ENCODE peak calls at places on chromosomes 5 and 9, in nine cellular contexts. One of them, this sample, is unnamed.

GRCh38 chr9:131214457-131214856 is 61.9 kb downstream of the FAM78A start:
- DNase-seq in stomach: no peak
- DNase-seq in GM23338: no peak
- DNase-seq in spleen: no peak
- DNase-seq in endothelial cell of umbilical vein: no peak
- DNase-seq in suprapubic skin: no peak
- DNase-seq in H1: no peak
- DNase-seq in HCT116: no peak
- DNase-seq in transverse colon: no peak
- DNase-seq in this sample: no peak

GRCh38 chr9:34655394-34655793 is 3.4 kb downstream of the IL11RA start:
- DNase-seq in stomach: no peak
- DNase-seq in suprapubic skin: no peak
- DNase-seq in transverse colon: no peak
- DNase-seq in H1: no peak
- DNase-seq in spleen: no peak
- DNase-seq in GM23338: no peak
- DNase-seq in endothelial cell of umbilical vein: no peak
- DNase-seq in HCT116: no peak
- DNase-seq in this sample: no peak

GRCh38 chr9:125932012-125932411 is 184.8 kb downstream of the PBX3 start:
- DNase-seq in GM23338: no peak
- DNase-seq in endothelial cell of umbilical vein: peak
- DNase-seq in suprapubic skin: no peak
- DNase-seq in transverse colon: peak
- DNase-seq in spleen: no peak
- DNase-seq in stomach: no peak
- DNase-seq in HCT116: peak
- DNase-seq in H1: no peak
- DNase-seq in this sample: no peak

GRCh38 chr9:38282756-38283155 is 109.7 kb upstream of the ALDH1B1 start:
- DNase-seq in suprapubic skin: no peak
- DNase-seq in endothelial cell of umbilical vein: no peak
- DNase-seq in stomach: no peak
- DNase-seq in GM23338: no peak
- DNase-seq in spleen: no peak
- DNase-seq in transverse colon: no peak
- DNase-seq in H1: no peak
- DNase-seq in HCT116: no peak
- DNase-seq in this sample: peak

GRCh38 chr5:4540375-4541173 is 599.6 kb upstream of the ADAMTS16 start:
- DNase-seq in stomach: no peak
- DNase-seq in H1: no peak
- DNase-seq in endothelial cell of umbilical vein: no peak
- DNase-seq in HCT116: no peak
- DNase-seq in suprapubic skin: no peak
- DNase-seq in transverse colon: no peak
- DNase-seq in GM23338: no peak
- DNase-seq in spleen: no peak
- DNase-seq in this sample: no peak

GRCh38 chr5:170467000-170467707 is 36.7 kb upstream of the KCNIP1 start:
- DNase-seq in suprapubic skin: no peak
- DNase-seq in endothelial cell of umbilical vein: peak
- DNase-seq in spleen: no peak
- DNase-seq in transverse colon: no peak
- DNase-seq in GM23338: no peak
- DNase-seq in stomach: no peak
- DNase-seq in H1: no peak
- DNase-seq in HCT116: no peak
- DNase-seq in this sample: no peak

GRCh38 chr5:459562-460412 is 16.8 kb downstream of the EXOC3 start:
- DNase-seq in stomach: no peak
- DNase-seq in spleen: peak
- DNase-seq in H1: no peak
- DNase-seq in HCT116: no peak
- DNase-seq in GM23338: no peak
- DNase-seq in suprapubic skin: peak
- DNase-seq in endothelial cell of umbilical vein: no peak
- DNase-seq in transverse colon: peak
- DNase-seq in this sample: no peak

GRCh38 chr5:168916266-168916665 is 337.1 kb upstream of the PANK3 start:
- DNase-seq in HCT116: no peak
- DNase-seq in transverse colon: peak
- DNase-seq in endothelial cell of umbilical vein: no peak
- DNase-seq in GM23338: peak
- DNase-seq in stomach: no peak
- DNase-seq in H1: peak
- DNase-seq in spleen: peak
- DNase-seq in suprapubic skin: no peak
- DNase-seq in this sample: no peak

GRCh38 chr5:97231025-97231636 is 48.1 kb upstream of the RIOK2 start:
- DNase-seq in H1: no peak
- DNase-seq in transverse colon: peak
- DNase-seq in stomach: no peak
- DNase-seq in spleen: no peak
- DNase-seq in endothelial cell of umbilical vein: peak
- DNase-seq in suprapubic skin: no peak
- DNase-seq in GM23338: peak
- DNase-seq in HCT116: peak
- DNase-seq in this sample: no peak

GRCh38 chr9:137454145-137454505 is 5.0 kb downstream of the NSMF start:
- DNase-seq in H1: no peak
- DNase-seq in spleen: peak
- DNase-seq in HCT116: no peak
- DNase-seq in stomach: peak
- DNase-seq in transverse colon: peak
- DNase-seq in endothelial cell of umbilical vein: peak
- DNase-seq in GM23338: peak
- DNase-seq in suprapubic skin: no peak
- DNase-seq in this sample: no peak

GRCh38 chr5:39376293-39376714 is 12.0 kb upstream of the C9 start:
- DNase-seq in suprapubic skin: no peak
- DNase-seq in GM23338: peak
- DNase-seq in H1: no peak
- DNase-seq in endothelial cell of umbilical vein: peak
- DNase-seq in stomach: no peak
- DNase-seq in HCT116: peak
- DNase-seq in spleen: no peak
- DNase-seq in transverse colon: peak
- DNase-seq in this sample: no peak

GRCh38 chr5:180347651-180348050 is 5.5 kb downstream of the GFPT2 start:
- DNase-seq in spleen: no peak
- DNase-seq in stomach: no peak
- DNase-seq in transverse colon: no peak
- DNase-seq in GM23338: no peak
- DNase-seq in suprapubic skin: no peak
- DNase-seq in HCT116: no peak
- DNase-seq in endothelial cell of umbilical vein: no peak
- DNase-seq in H1: no peak
- DNase-seq in this sample: no peak

GRCh38 chr9:136187197-136187596 is 17.7 kb downstream of the LHX3 start:
- DNase-seq in GM23338: no peak
- DNase-seq in endothelial cell of umbilical vein: no peak
- DNase-seq in H1: no peak
- DNase-seq in transverse colon: no peak
- DNase-seq in spleen: no peak
- DNase-seq in suprapubic skin: no peak
- DNase-seq in HCT116: no peak
- DNase-seq in stomach: no peak
- DNase-seq in this sample: no peak

GRCh38 chr9:101751895-101752294 is 13.4 kb upstream of the GRIN3A start:
- DNase-seq in stomach: no peak
- DNase-seq in suprapubic skin: no peak
- DNase-seq in spleen: no peak
- DNase-seq in transverse colon: no peak
- DNase-seq in HCT116: no peak
- DNase-seq in GM23338: no peak
- DNase-seq in H1: no peak
- DNase-seq in endothelial cell of umbilical vein: no peak
- DNase-seq in this sample: no peak

DNA sequence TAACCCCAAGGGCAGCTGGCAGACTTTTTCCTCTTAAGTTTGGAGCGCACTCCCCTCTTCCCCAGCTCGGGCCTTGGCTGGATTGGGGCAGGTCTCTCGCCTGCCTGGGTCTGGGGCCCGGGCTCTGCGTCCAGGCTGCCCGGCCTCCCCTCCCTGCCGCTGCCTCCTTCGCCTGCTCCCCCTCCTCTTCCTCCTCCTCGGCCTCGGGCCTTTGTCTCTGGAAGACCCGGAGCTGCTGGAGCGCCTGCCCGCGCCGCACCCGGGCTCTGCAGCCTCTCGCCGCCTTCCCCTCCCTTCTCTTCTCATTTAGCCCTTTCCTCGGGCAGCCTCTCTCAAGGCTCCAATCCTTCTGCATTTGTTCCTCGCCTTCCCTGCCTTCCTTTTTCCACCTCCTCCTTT is 218.6 kb downstream of the C9orf50 start:
- DNase-seq in endothelial cell of umbilical vein: peak
- DNase-seq in transverse colon: no peak
- DNase-seq in spleen: peak
- DNase-seq in stomach: no peak
- DNase-seq in suprapubic skin: no peak
- DNase-seq in HCT116: no peak
- DNase-seq in GM23338: peak
- DNase-seq in H1: no peak
- DNase-seq in this sample: no peak
- TF ChIP-seq CTCF in endothelial cell of umbilical vein: no peak
- TF ChIP-seq CTCF in transverse colon: no peak
- TF ChIP-seq CTCF in spleen: no peak
- TF ChIP-seq CTCF in stomach: no peak
- TF ChIP-seq CTCF in suprapubic skin: no peak
- TF ChIP-seq CTCF in HCT116: no peak
- TF ChIP-seq CTCF in GM23338: no peak
- TF ChIP-seq CTCF in H1: no peak
- TF ChIP-seq CTCF in this sample: no peak

DNA sequence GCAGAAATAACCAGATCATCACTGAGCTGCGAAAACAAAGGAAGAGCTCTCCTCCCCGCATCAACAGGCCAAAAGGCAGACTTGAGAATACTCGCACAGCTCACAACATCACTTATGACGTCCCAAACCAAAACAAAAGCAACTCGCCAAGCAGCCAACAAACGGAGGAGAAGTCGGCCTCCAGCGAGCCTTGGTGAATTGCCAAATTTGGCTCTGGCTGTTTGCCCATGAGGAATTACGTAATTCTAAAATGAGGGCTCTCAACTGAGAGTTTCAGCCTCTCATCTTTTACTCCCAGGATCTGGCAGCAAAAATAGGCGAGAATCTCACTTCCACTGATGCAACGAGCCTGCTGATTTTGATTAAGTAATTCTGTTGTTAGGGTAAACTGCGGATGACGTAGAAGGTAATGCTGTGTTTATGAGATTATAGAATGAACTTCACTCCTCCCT is 51.7 kb upstream of the SEMA6A start:
- DNase-seq in transverse colon: peak
- DNase-seq in spleen: no peak
- DNase-seq in stomach: peak
- DNase-seq in suprapubic skin: peak
- DNase-seq in HCT116: no peak
- DNase-seq in GM23338: no peak
- DNase-seq in endothelial cell of umbilical vein: peak
- DNase-seq in H1: no peak
- DNase-seq in this sample: peak
- TF ChIP-seq POLR2AphosphoS5 in transverse colon: no peak
- TF ChIP-seq POLR2AphosphoS5 in spleen: no peak
- TF ChIP-seq POLR2AphosphoS5 in stomach: peak
- TF ChIP-seq POLR2AphosphoS5 in suprapubic skin: no peak
- TF ChIP-seq POLR2AphosphoS5 in HCT116: no peak
- TF ChIP-seq POLR2AphosphoS5 in GM23338: no peak
- TF ChIP-seq POLR2AphosphoS5 in endothelial cell of umbilical vein: no peak
- TF ChIP-seq POLR2AphosphoS5 in H1: no peak
- TF ChIP-seq POLR2AphosphoS5 in this sample: peak

DNA sequence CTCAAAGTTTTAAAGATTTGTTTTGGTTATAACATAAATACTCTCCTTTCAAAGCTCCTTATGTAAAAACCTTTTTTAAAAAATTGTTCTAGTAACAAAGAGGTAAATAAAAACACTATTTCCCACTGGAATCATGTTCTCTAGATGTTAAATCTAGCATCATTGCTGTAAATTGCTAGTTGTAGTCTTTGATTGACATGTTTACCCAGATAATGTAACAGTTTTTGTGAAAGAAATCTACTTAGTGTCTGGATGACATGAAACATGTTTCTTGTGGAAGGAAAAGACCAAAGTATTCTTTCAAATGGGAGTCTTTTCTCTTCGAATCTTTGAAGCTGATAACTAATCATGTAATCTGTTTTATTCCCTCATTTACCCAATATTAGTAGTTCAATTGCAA is 1565.9 kb upstream of the WWC1 start:
- DNase-seq in endothelial cell of umbilical vein: no peak
- DNase-seq in stomach: no peak
- DNase-seq in HCT116: no peak
- DNase-seq in spleen: no peak
- DNase-seq in H1: no peak
- DNase-seq in suprapubic skin: no peak
- DNase-seq in GM23338: no peak
- DNase-seq in transverse colon: no peak
- DNase-seq in this sample: no peak
- TF ChIP-seq CTCF in endothelial cell of umbilical vein: no peak
- TF ChIP-seq CTCF in stomach: no peak
- TF ChIP-seq CTCF in HCT116: no peak
- TF ChIP-seq CTCF in spleen: no peak
- TF ChIP-seq CTCF in H1: no peak
- TF ChIP-seq CTCF in suprapubic skin: no peak
- TF ChIP-seq CTCF in GM23338: no peak
- TF ChIP-seq CTCF in transverse colon: no peak
- TF ChIP-seq CTCF in this sample: no peak

GRCh38 chr9:116860509-116861120 is 173.5 kb downstream of the TRIM32 start:
- DNase-seq in HCT116: peak
- DNase-seq in endothelial cell of umbilical vein: peak
- DNase-seq in H1: no peak
- DNase-seq in stomach: peak
- DNase-seq in transverse colon: peak
- DNase-seq in GM23338: peak
- DNase-seq in suprapubic skin: no peak
- DNase-seq in spleen: no peak
- DNase-seq in this sample: no peak

GRCh38 chr9:116859763-116860162 is 172.7 kb downstream of the TRIM32 start:
- DNase-seq in spleen: no peak
- DNase-seq in HCT116: no peak
- DNase-seq in GM23338: no peak
- DNase-seq in H1: no peak
- DNase-seq in endothelial cell of umbilical vein: no peak
- DNase-seq in transverse colon: no peak
- DNase-seq in suprapubic skin: no peak
- DNase-seq in stomach: no peak
- DNase-seq in this sample: no peak

GRCh38 chr9:116861321-116861720 is 174.2 kb downstream of the TRIM32 start:
- DNase-seq in GM23338: no peak
- DNase-seq in endothelial cell of umbilical vein: no peak
- DNase-seq in stomach: no peak
- DNase-seq in H1: no peak
- DNase-seq in HCT116: no peak
- DNase-seq in spleen: no peak
- DNase-seq in suprapubic skin: no peak
- DNase-seq in transverse colon: no peak
- DNase-seq in this sample: no peak

GRCh38 chr9:116857321-116857720 is 170.2 kb downstream of the TRIM32 start:
- DNase-seq in stomach: no peak
- DNase-seq in spleen: no peak
- DNase-seq in H1: no peak
- DNase-seq in HCT116: no peak
- DNase-seq in suprapubic skin: no peak
- DNase-seq in endothelial cell of umbilical vein: no peak
- DNase-seq in transverse colon: no peak
- DNase-seq in GM23338: no peak
- DNase-seq in this sample: no peak

GRCh38 chr9:116855881-116856662 is 169.0 kb downstream of the TRIM32 start:
- DNase-seq in H1: no peak
- DNase-seq in transverse colon: no peak
- DNase-seq in GM23338: no peak
- DNase-seq in spleen: no peak
- DNase-seq in endothelial cell of umbilical vein: no peak
- DNase-seq in suprapubic skin: no peak
- DNase-seq in stomach: no peak
- DNase-seq in HCT116: no peak
- DNase-seq in this sample: no peak
- TF ChIP-seq POLR2AphosphoS5 in H1: no peak
- TF ChIP-seq POLR2AphosphoS5 in transverse colon: no peak
- TF ChIP-seq POLR2AphosphoS5 in GM23338: no peak
- TF ChIP-seq POLR2AphosphoS5 in spleen: no peak
- TF ChIP-seq POLR2AphosphoS5 in endothelial cell of umbilical vein: no peak
- TF ChIP-seq POLR2AphosphoS5 in suprapubic skin: no peak
- TF ChIP-seq POLR2AphosphoS5 in stomach: no peak
- TF ChIP-seq POLR2AphosphoS5 in HCT116: no peak
- TF ChIP-seq POLR2AphosphoS5 in this sample: no peak

This sample was measured in vagina.